ENCODE peak calls at places on chromosome 15, in six cellular contexts. One of them, this sample, is unnamed.

GRCh38 chr15:39582286-39582976 is 1.6 kb downstream of the THBS1 start:
- DNase-seq in activated B cell treated with CpG ODN at 0.5 μM for 24 hours: no peak
- DNase-seq in Panc1: no peak
- DNase-seq in OCI-LY7: no peak
- DNase-seq in neural progenitor cell: no peak
- DNase-seq in fibroblast of pulmonary artery: peak
- DNase-seq in this sample: no peak

GRCh38 chr15:35583863-35584528 is 38.0 kb upstream of the DPH6 start:
- DNase-seq in activated B cell treated with CpG ODN at 0.5 μM for 24 hours: no peak
- DNase-seq in Panc1: no peak
- DNase-seq in OCI-LY7: no peak
- DNase-seq in neural progenitor cell: no peak
- DNase-seq in fibroblast of pulmonary artery: peak
- DNase-seq in this sample: no peak

GRCh38 chr15:93180656-93181055 is 91.6 kb upstream of the RGMA start:
- DNase-seq in activated B cell treated with CpG ODN at 0.5 μM for 24 hours: no peak
- DNase-seq in Panc1: no peak
- DNase-seq in OCI-LY7: no peak
- DNase-seq in neural progenitor cell: peak
- DNase-seq in fibroblast of pulmonary artery: no peak
- DNase-seq in this sample: no peak

GRCh38 chr15:44128443-44128842 is 66.6 kb downstream of the FRMD5 start:
- DNase-seq in activated B cell treated with CpG ODN at 0.5 μM for 24 hours: no peak
- DNase-seq in Panc1: no peak
- DNase-seq in OCI-LY7: no peak
- DNase-seq in neural progenitor cell: no peak
- DNase-seq in fibroblast of pulmonary artery: no peak
- DNase-seq in this sample: no peak

GRCh38 chr15:78255421-78256043 is 8.8 kb upstream of the DNAJA4 start:
- DNase-seq in activated B cell treated with CpG ODN at 0.5 μM for 24 hours: no peak
- DNase-seq in Panc1: no peak
- DNase-seq in OCI-LY7: no peak
- DNase-seq in neural progenitor cell: no peak
- DNase-seq in fibroblast of pulmonary artery: no peak
- DNase-seq in this sample: no peak

GRCh38 chr15:98896002-98896721 is 111.4 kb downstream of the PGPEP1L start:
- DNase-seq in activated B cell treated with CpG ODN at 0.5 μM for 24 hours: no peak
- DNase-seq in Panc1: no peak
- DNase-seq in OCI-LY7: no peak
- DNase-seq in neural progenitor cell: no peak
- DNase-seq in fibroblast of pulmonary artery: peak
- DNase-seq in this sample: no peak

GRCh38 chr15:48641416-48641815 is 4.1 kb downstream of the FBN1 start:
- DNase-seq in activated B cell treated with CpG ODN at 0.5 μM for 24 hours: no peak
- DNase-seq in Panc1: peak
- DNase-seq in OCI-LY7: peak
- DNase-seq in neural progenitor cell: no peak
- DNase-seq in fibroblast of pulmonary artery: peak
- DNase-seq in this sample: no peak

GRCh38 chr15:101684384-101684783 is 32.2 kb upstream of the TM2D3 start:
- DNase-seq in activated B cell treated with CpG ODN at 0.5 μM for 24 hours: no peak
- DNase-seq in Panc1: peak
- DNase-seq in OCI-LY7: no peak
- DNase-seq in neural progenitor cell: no peak
- DNase-seq in fibroblast of pulmonary artery: peak
- DNase-seq in this sample: no peak

GRCh38 chr15:26887926-26888666 is 21.2 kb downstream of the GABRA5 start:
- DNase-seq in activated B cell treated with CpG ODN at 0.5 μM for 24 hours: no peak
- DNase-seq in Panc1: no peak
- DNase-seq in OCI-LY7: no peak
- DNase-seq in neural progenitor cell: no peak
- DNase-seq in fibroblast of pulmonary artery: no peak
- DNase-seq in this sample: no peak

GRCh38 chr15:70214941-70215635 is 117.4 kb upstream of the TLE3 start:
- DNase-seq in activated B cell treated with CpG ODN at 0.5 μM for 24 hours: no peak
- DNase-seq in Panc1: no peak
- DNase-seq in OCI-LY7: no peak
- DNase-seq in neural progenitor cell: no peak
- DNase-seq in fibroblast of pulmonary artery: no peak
- DNase-seq in this sample: no peak

GRCh38 chr15:69074011-69074842 is 59.7 kb downstream of the NOX5 start:
- DNase-seq in activated B cell treated with CpG ODN at 0.5 μM for 24 hours: no peak
- DNase-seq in Panc1: peak
- DNase-seq in OCI-LY7: no peak
- DNase-seq in neural progenitor cell: peak
- DNase-seq in fibroblast of pulmonary artery: peak
- DNase-seq in this sample: no peak

GRCh38 chr15:47803767-47804166 is 86.5 kb downstream of the SEMA6D start:
- DNase-seq in activated B cell treated with CpG ODN at 0.5 μM for 24 hours: no peak
- DNase-seq in Panc1: no peak
- DNase-seq in OCI-LY7: no peak
- DNase-seq in neural progenitor cell: no peak
- DNase-seq in fibroblast of pulmonary artery: no peak
- DNase-seq in this sample: no peak

GRCh38 chr15:75758071-75758872 is 45.6 kb upstream of the CSPG4 start:
- DNase-seq in activated B cell treated with CpG ODN at 0.5 μM for 24 hours: peak
- DNase-seq in Panc1: peak
- DNase-seq in OCI-LY7: peak
- DNase-seq in neural progenitor cell: peak
- DNase-seq in fibroblast of pulmonary artery: peak
- DNase-seq in this sample: peak
- TF ChIP-seq CTCF in activated B cell treated with CpG ODN at 0.5 μM for 24 hours: no peak
- TF ChIP-seq CTCF in Panc1: peak
- TF ChIP-seq CTCF in OCI-LY7: peak
- TF ChIP-seq CTCF in neural progenitor cell: peak
- TF ChIP-seq CTCF in fibroblast of pulmonary artery: peak
- TF ChIP-seq CTCF in this sample: peak

GRCh38 chr15:85592148-85592547 is 202.6 kb downstream of the KLHL25 start:
- DNase-seq in activated B cell treated with CpG ODN at 0.5 μM for 24 hours: no peak
- DNase-seq in Panc1: no peak
- DNase-seq in OCI-LY7: no peak
- DNase-seq in neural progenitor cell: no peak
- DNase-seq in fibroblast of pulmonary artery: peak
- DNase-seq in this sample: no peak
- TF ChIP-seq CTCF in activated B cell treated with CpG ODN at 0.5 μM for 24 hours: no peak
- TF ChIP-seq CTCF in Panc1: peak
- TF ChIP-seq CTCF in OCI-LY7: peak
- TF ChIP-seq CTCF in neural progenitor cell: no peak
- TF ChIP-seq CTCF in fibroblast of pulmonary artery: peak
- TF ChIP-seq CTCF in this sample: no peak

GRCh38 chr15:73564255-73564654 is 68.9 kb downstream of the NPTN start:
- DNase-seq in activated B cell treated with CpG ODN at 0.5 μM for 24 hours: no peak
- DNase-seq in Panc1: no peak
- DNase-seq in OCI-LY7: no peak
- DNase-seq in neural progenitor cell: peak
- DNase-seq in fibroblast of pulmonary artery: peak
- DNase-seq in this sample: peak

GRCh38 chr15:73555080-73555479 is 78.1 kb downstream of the NPTN start:
- DNase-seq in activated B cell treated with CpG ODN at 0.5 μM for 24 hours: no peak
- DNase-seq in Panc1: no peak
- DNase-seq in OCI-LY7: no peak
- DNase-seq in neural progenitor cell: no peak
- DNase-seq in fibroblast of pulmonary artery: no peak
- DNase-seq in this sample: no peak

GRCh38 chr15:73558529-73558928 is 74.7 kb downstream of the NPTN start:
- DNase-seq in activated B cell treated with CpG ODN at 0.5 μM for 24 hours: no peak
- DNase-seq in Panc1: no peak
- DNase-seq in OCI-LY7: no peak
- DNase-seq in neural progenitor cell: no peak
- DNase-seq in fibroblast of pulmonary artery: no peak
- DNase-seq in this sample: no peak

GRCh38 chr15:73560501-73561117 is 72.6 kb downstream of the NPTN start:
- DNase-seq in activated B cell treated with CpG ODN at 0.5 μM for 24 hours: no peak
- DNase-seq in Panc1: peak
- DNase-seq in OCI-LY7: peak
- DNase-seq in neural progenitor cell: peak
- DNase-seq in fibroblast of pulmonary artery: peak
- DNase-seq in this sample: no peak
- TF ChIP-seq CTCF in activated B cell treated with CpG ODN at 0.5 μM for 24 hours: no peak
- TF ChIP-seq CTCF in Panc1: peak
- TF ChIP-seq CTCF in OCI-LY7: peak
- TF ChIP-seq CTCF in neural progenitor cell: peak
- TF ChIP-seq CTCF in fibroblast of pulmonary artery: peak
- TF ChIP-seq CTCF in this sample: peak

GRCh38 chr15:80183886-80184285 is 31.1 kb downstream of the FAH start:
- DNase-seq in activated B cell treated with CpG ODN at 0.5 μM for 24 hours: no peak
- DNase-seq in Panc1: no peak
- DNase-seq in OCI-LY7: no peak
- DNase-seq in neural progenitor cell: peak
- DNase-seq in fibroblast of pulmonary artery: peak
- DNase-seq in this sample: no peak
- TF ChIP-seq CTCF in activated B cell treated with CpG ODN at 0.5 μM for 24 hours: no peak
- TF ChIP-seq CTCF in Panc1: no peak
- TF ChIP-seq CTCF in OCI-LY7: peak
- TF ChIP-seq CTCF in neural progenitor cell: peak
- TF ChIP-seq CTCF in fibroblast of pulmonary artery: peak
- TF ChIP-seq CTCF in this sample: no peak

GRCh38 chr15:45251888-45252287 is at the start of gene SLC28A2:
- DNase-seq in activated B cell treated with CpG ODN at 0.5 μM for 24 hours: no peak
- DNase-seq in Panc1: no peak
- DNase-seq in OCI-LY7: no peak
- DNase-seq in neural progenitor cell: no peak
- DNase-seq in fibroblast of pulmonary artery: no peak
- DNase-seq in this sample: no peak

GRCh38 chr15:45254405-45255293 is 2.6 kb downstream of the SLC28A2 start:
- DNase-seq in activated B cell treated with CpG ODN at 0.5 μM for 24 hours: no peak
- DNase-seq in Panc1: peak
- DNase-seq in OCI-LY7: no peak
- DNase-seq in neural progenitor cell: no peak
- DNase-seq in fibroblast of pulmonary artery: peak
- DNase-seq in this sample: no peak

GRCh38 chr15:45249125-45249780 is 2.8 kb upstream of the SLC28A2 start:
- DNase-seq in activated B cell treated with CpG ODN at 0.5 μM for 24 hours: no peak
- DNase-seq in Panc1: no peak
- DNase-seq in OCI-LY7: no peak
- DNase-seq in neural progenitor cell: no peak
- DNase-seq in fibroblast of pulmonary artery: no peak
- DNase-seq in this sample: no peak

GRCh38 chr15:45253330-45253729 is 1.3 kb downstream of the SLC28A2 start:
- DNase-seq in activated B cell treated with CpG ODN at 0.5 μM for 24 hours: no peak
- DNase-seq in Panc1: no peak
- DNase-seq in OCI-LY7: peak
- DNase-seq in neural progenitor cell: peak
- DNase-seq in fibroblast of pulmonary artery: no peak
- DNase-seq in this sample: no peak
- TF ChIP-seq CTCF in activated B cell treated with CpG ODN at 0.5 μM for 24 hours: no peak
- TF ChIP-seq CTCF in Panc1: peak
- TF ChIP-seq CTCF in OCI-LY7: peak
- TF ChIP-seq CTCF in neural progenitor cell: peak
- TF ChIP-seq CTCF in fibroblast of pulmonary artery: peak
- TF ChIP-seq CTCF in this sample: peak

GRCh38 chr15:66706840-66707239 is 4.8 kb downstream of the SMAD6 start:
- DNase-seq in activated B cell treated with CpG ODN at 0.5 μM for 24 hours: no peak
- DNase-seq in Panc1: no peak
- DNase-seq in OCI-LY7: no peak
- DNase-seq in neural progenitor cell: peak
- DNase-seq in fibroblast of pulmonary artery: no peak
- DNase-seq in this sample: no peak

GRCh38 chr15:66708389-66708788 is 6.4 kb downstream of the SMAD6 start:
- DNase-seq in activated B cell treated with CpG ODN at 0.5 μM for 24 hours: no peak
- DNase-seq in Panc1: no peak
- DNase-seq in OCI-LY7: no peak
- DNase-seq in neural progenitor cell: no peak
- DNase-seq in fibroblast of pulmonary artery: no peak
- DNase-seq in this sample: no peak

GRCh38 chr15:66706225-66706732 is 4.2 kb downstream of the SMAD6 start:
- DNase-seq in activated B cell treated with CpG ODN at 0.5 μM for 24 hours: no peak
- DNase-seq in Panc1: no peak
- DNase-seq in OCI-LY7: no peak
- DNase-seq in neural progenitor cell: peak
- DNase-seq in fibroblast of pulmonary artery: peak
- DNase-seq in this sample: no peak

GRCh38 chr15:66705277-66705927 is 3.4 kb downstream of the SMAD6 start:
- DNase-seq in activated B cell treated with CpG ODN at 0.5 μM for 24 hours: no peak
- DNase-seq in Panc1: no peak
- DNase-seq in OCI-LY7: no peak
- DNase-seq in neural progenitor cell: no peak
- DNase-seq in fibroblast of pulmonary artery: no peak
- DNase-seq in this sample: no peak

DNA sequence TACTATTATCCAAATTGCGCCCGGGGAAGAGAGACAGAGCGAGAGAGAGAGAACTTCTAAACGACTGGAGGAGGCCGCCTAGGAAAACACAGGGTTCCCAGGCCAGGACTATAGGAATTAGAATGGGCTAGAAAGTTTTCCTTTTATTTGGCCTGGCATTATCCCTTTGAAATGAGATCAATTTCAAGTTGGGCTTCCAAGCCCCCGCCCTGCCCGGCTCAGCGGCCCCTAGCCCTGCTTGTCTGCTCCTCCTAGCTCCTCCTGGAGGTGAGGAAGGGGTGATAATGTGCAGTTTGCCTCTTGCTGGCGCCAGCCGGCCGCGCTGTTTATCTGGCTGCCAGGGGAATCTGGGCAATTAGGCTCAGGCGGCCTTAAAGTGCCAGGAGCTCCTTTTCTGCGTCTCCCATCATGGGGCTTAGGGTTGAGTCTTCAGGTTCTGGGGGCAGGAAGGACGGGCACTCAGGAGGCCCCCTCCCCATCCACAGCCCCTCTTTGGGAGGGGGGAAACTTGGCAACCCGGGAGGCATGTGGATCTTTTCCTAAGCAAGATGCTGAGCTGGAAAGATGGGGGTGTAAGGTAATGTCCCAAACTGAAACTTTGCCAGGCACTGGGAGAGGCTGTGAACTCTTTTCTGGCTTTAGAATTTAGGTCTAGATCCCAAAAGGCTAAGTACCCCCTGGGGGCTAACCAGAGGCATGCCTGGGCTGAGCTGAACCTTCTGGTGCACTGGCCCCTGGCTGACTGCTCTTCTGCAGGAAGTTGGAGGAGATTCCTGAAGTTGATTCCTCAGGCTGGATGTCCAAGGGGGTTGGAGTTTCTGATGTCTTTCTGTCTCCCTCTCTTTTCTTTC is 5.5 kb downstream of the SMAD6 start:
- DNase-seq in activated B cell treated with CpG ODN at 0.5 μM for 24 hours: no peak
- DNase-seq in Panc1: no peak
- DNase-seq in OCI-LY7: no peak
- DNase-seq in neural progenitor cell: peak
- DNase-seq in fibroblast of pulmonary artery: peak
- DNase-seq in this sample: no peak
- TF ChIP-seq CTCF in activated B cell treated with CpG ODN at 0.5 μM for 24 hours: no peak
- TF ChIP-seq CTCF in Panc1: peak
- TF ChIP-seq CTCF in OCI-LY7: no peak
- TF ChIP-seq CTCF in neural progenitor cell: peak
- TF ChIP-seq CTCF in fibroblast of pulmonary artery: peak
- TF ChIP-seq CTCF in this sample: no peak

This sample was measured in CD14-positive monocyte.